ENCODE peak calls at places on chromosomes 16 and 17, in ten cellular contexts. P is effector CD4-positive, alpha-beta T cell; W is gastrocnemius medialis; T is stimulated activated CD8-positive, alpha-beta memory T cell treated with anti-CD3 and anti-CD28 coated beads, Interleukin-2, amount 100 ng/mL, for 48 hours; I is HuH-7.5; N is Ammon's horn; C is sciatic nerve; D is NCI-H774; J is MG63; R is non-pigmented ciliary epithelial cell. E is an unnamed sample.

GRCh38 chr17:41976142-41976768 is 9.7 kb downstream of the CNP start:
- DNase-seq in P (no peak), W (no peak), T (no peak), I (no peak), N (no peak), C (no peak), D (no peak), J (no peak), R (no peak), E (peak; percentile 62)

GRCh38 chr17:67619555-67619954 is 98.2 kb upstream of the NOL11 start:
- DNase-seq in P (no peak), W (no peak), T (no peak), I (no peak), N (no peak), C (no peak), D (no peak), J (no peak), R (no peak), E (no peak)

GRCh38 chr16:56192644-56192960 is 1.3 kb downstream of the GNAO1 start:
- DNase-seq in P (no peak), W (no peak), T (no peak), I (no peak), N (peak; percentile 22), C (no peak), D (no peak), J (no peak), R (no peak), E (no peak)

GRCh38 chr17:41452276-41452675 is 11.5 kb upstream of the KRT38 start:
- DNase-seq in P (no peak), W (no peak), T (no peak), I (no peak), N (no peak), C (no peak), D (no peak), J (no peak), R (no peak), E (no peak)

GRCh38 chr16:59719121-59719520 is 985.0 kb upstream of the GOT2 start:
- DNase-seq in P (no peak), W (no peak), T (no peak), I (no peak), N (no peak), C (no peak), D (no peak), J (no peak), R (no peak), E (no peak)

GRCh38 chr16:56525154-56525720 is 5.4 kb upstream of the BBS2 start:
- DNase-seq in P (no peak), W (no peak), T (no peak), I (no peak), N (no peak), C (no peak), D (no peak), J (no peak), R (no peak), E (no peak)

GRCh38 chr17:63999680-64000531 is 1.8 kb downstream of the PRR29 start:
- DNase-seq in P (no peak), W (no peak), T (no peak), I (no peak), N (no peak), C (peak; percentile 47), D (no peak), J (no peak), R (no peak), E (no peak)

GRCh38 chr17:82367724-82368524 is 3.6 kb upstream of the UTS2R start:
- DNase-seq in P (no peak), W (no peak), T (no peak), I (peak; percentile 54), N (no peak), C (no peak), D (peak; percentile 74), J (peak; percentile 84), R (no peak), E (no peak)

GRCh38 chr17:61000911-61001310 is 323.3 kb downstream of the BCAS3 start:
- DNase-seq in P (no peak), W (no peak), T (no peak), I (no peak), N (no peak), C (no peak), D (no peak), J (no peak), R (peak; percentile 31), E (no peak)

GRCh38 chr16:54936086-54936978 is 5.7 kb downstream of the IRX5 start:
- DNase-seq in P (no peak), W (no peak), T (no peak), I (peak; percentile 62), N (no peak), C (no peak), D (no peak), J (peak; percentile 87), R (no peak), E (peak; percentile 42)

GRCh38 chr17:58786586-58787295 is 31.1 kb downstream of the PPM1E start:
- DNase-seq in P (no peak), W (no peak), T (no peak), I (no peak), N (no peak), C (no peak), D (no peak), J (peak; percentile 59), R (peak; percentile 69), E (no peak)

GRCh38 chr16:29011112-29011511 is 26.3 kb downstream of the LAT start:
- DNase-seq in P (no peak), W (no peak), T (no peak), I (no peak), N (no peak), C (no peak), D (no peak), J (no peak), R (no peak), E (no peak)

GRCh38 chr17:59617141-59617757 is 2.4 kb upstream of the CLTC start:
- DNase-seq in P (no peak), W (no peak), T (no peak), I (no peak), N (no peak), C (no peak), D (peak; percentile 5), J (no peak), R (no peak), E (no peak)

GRCh38 chr17:30858556-30859250 is 26.9 kb downstream of the ATAD5 start:
- DNase-seq in P (no peak), W (no peak), T (no peak), I (no peak), N (no peak), C (no peak), D (no peak), J (peak; percentile 23), R (no peak), E (no peak)

GRCh38 chr17:21140911-21141310 is 14.1 kb downstream of the DHRS7B start:
- DNase-seq in P (no peak), W (no peak), T (no peak), I (no peak), N (no peak), C (no peak), D (no peak), J (no peak), R (no peak), E (peak; percentile 53)

GRCh38 chr16:84067640-84068039 is 25.0 kb upstream of the SLC38A8 start:
- DNase-seq in P (no peak), W (no peak), T (no peak), I (no peak), N (no peak), C (no peak), D (no peak), J (no peak), R (no peak), E (no peak)

GRCh38 chr17:41439375-41439774 is 1.4 kb downstream of the KRT38 start:
- DNase-seq in P (no peak), W (no peak), T (no peak), I (no peak), N (no peak), C (no peak), D (no peak), J (no peak), R (no peak), E (no peak)

GRCh38 chr16:57618306-57619132 is 9.9 kb upstream of the ADGRG1 start:
- DNase-seq in P (no peak), W (no peak), T (no peak), I (no peak), N (no peak), C (no peak), D (no peak), J (peak; percentile 65), R (no peak), E (no peak)

GRCh38 chr16:65991149-65991701 is 375.3 kb upstream of the CDH5 start:
- DNase-seq in P (no peak), W (no peak), T (no peak), I (no peak), N (no peak), C (no peak), D (no peak), J (no peak), R (no peak), E (no peak)

GRCh38 chr16:19574625-19575024 is 19.1 kb downstream of the VPS35L start:
- DNase-seq in P (no peak), W (no peak), T (no peak), I (no peak), N (no peak), C (no peak), D (no peak), J (no peak), R (no peak), E (no peak)

GRCh38 chr16:881219-882097 is 80.9 kb upstream of the GNG13 start:
- DNase-seq in P (no peak), W (no peak), T (no peak), I (no peak), N (no peak), C (no peak), D (no peak), J (no peak), R (no peak), E (no peak)

GRCh38 chr16:88651276-88651988 is 579 bp upstream of the CYBA start:
- DNase-seq in P (peak; percentile 60), W (peak; percentile 45), T (peak; percentile 70), I (peak; percentile 99), N (no peak), C (no peak), D (no peak), J (no peak), R (no peak), E (peak; percentile 93)

GRCh38 chr17:20253323-20253722 is 214.0 kb downstream of the LGALS9B start:
- DNase-seq in P (no peak), W (no peak), T (no peak), I (no peak), N (no peak), C (no peak), D (no peak), J (no peak), R (no peak), E (no peak)

GRCh38 chr16:85448557-85449194 is 164.4 kb upstream of the GSE1 start:
- DNase-seq in P (peak; percentile 13), W (no peak), T (no peak), I (peak; percentile 98), N (no peak), C (no peak), D (peak; percentile 78), J (no peak), R (no peak), E (no peak)

GRCh38 chr17:8468988-8469387 is 33.3 kb downstream of the NDEL1 start:
- DNase-seq in P (no peak), W (no peak), T (no peak), I (no peak), N (no peak), C (no peak), D (no peak), J (no peak), R (no peak), E (no peak)

GRCh38 chr17:80116923-80117380 is 15.6 kb downstream of the GAA start:
- DNase-seq in P (no peak), W (no peak), T (no peak), I (no peak), N (no peak), C (peak; percentile 44), D (no peak), J (no peak), R (no peak), E (no peak)

GRCh38 chr17:11369570-11369969 is 128.6 kb downstream of the SHISA6 start:
- DNase-seq in P (no peak), W (no peak), T (no peak), I (no peak), N (peak; percentile 50), C (no peak), D (no peak), J (peak; percentile 31), R (no peak), E (no peak)

GRCh38 chr17:76271669-76272540 is 6.8 kb downstream of the UBALD2 start:
- DNase-seq in P (peak; percentile 45), W (no peak), T (peak; percentile 89), I (no peak), N (no peak), C (no peak), D (no peak), J (no peak), R (no peak), E (peak; percentile 90)